ENCODE peak calls at places on chromosomes 3 and 15, in seven cellular contexts. I, D, U, W, G, H and B are unnamed samples.

GRCh38 chr3:108021131-108021530 is 69.7 kb downstream of the CD47 start:
- DNase-seq in I (no peak), D (no peak), U (no peak), W (no peak), G (no peak), H (no peak), B (no peak)

GRCh38 chr3:150414273-150414672 is 6.2 kb downstream of the TSC22D2 start:
- DNase-seq in I (no peak), D (no peak), U (no peak), W (peak; percentile 58), G (peak; percentile 15), H (no peak), B (peak; percentile 43)

GRCh38 chr15:57640935-57641682 is 49.4 kb downstream of the MYZAP start:
- DNase-seq in I (peak; percentile 40), D (peak; percentile 41), U (no peak), W (peak; percentile 60), G (peak; percentile 62), H (no peak), B (peak; percentile 21)

GRCh38 chr3:169607909-169608308 is 55.6 kb downstream of the MECOM start:
- DNase-seq in I (no peak), D (no peak), U (no peak), W (no peak), G (no peak), H (no peak), B (no peak)

GRCh38 chr15:77568960-77569646 is 63.6 kb downstream of the LINGO1 start:
- DNase-seq in I (no peak), D (no peak), U (no peak), W (peak; percentile 56), G (no peak), H (no peak), B (peak; percentile 55)

GRCh38 chr3:10343526-10343925 is 22.6 kb upstream of the SEC13 start:
- DNase-seq in I (no peak), D (no peak), U (no peak), W (no peak), G (no peak), H (no peak), B (no peak)

GRCh38 chr15:79970921-79971434 is at the start of gene BCL2A1:
- DNase-seq in I (peak; percentile 70), D (peak; percentile 82), U (no peak), W (peak; percentile 87), G (peak; percentile 67), H (peak; percentile 17), B (peak; percentile 98)

GRCh38 chr3:171309906-171310359 is 150.3 kb downstream of the TNIK start:
- DNase-seq in I (no peak), D (no peak), U (no peak), W (peak; percentile 88), G (peak; percentile 47), H (no peak), B (peak; percentile 86)

GRCh38 chr3:68666409-68667193 is 265.7 kb downstream of the TAFA4 start:
- DNase-seq in I (no peak), D (no peak), U (no peak), W (no peak), G (no peak), H (no peak), B (peak; percentile 46)

GRCh38 chr3:194806991-194807685 is 121.5 kb downstream of the FAM43A start:
- DNase-seq in I (no peak), D (no peak), U (no peak), W (peak; percentile 76), G (peak; percentile 79), H (no peak), B (peak; percentile 85)

GRCh38 chr15:34292591-34292990 is 45.0 kb downstream of the SLC12A6 start:
- DNase-seq in I (no peak), D (no peak), U (no peak), W (no peak), G (no peak), H (no peak), B (no peak)

GRCh38 chr3:192835818-192836468 is 81.7 kb downstream of the MB21D2 start:
- DNase-seq in I (no peak), D (no peak), U (no peak), W (peak; percentile 91), G (peak; percentile 14), H (no peak), B (peak; percentile 97)

GRCh38 chr15:73265536-73266153 is 103.1 kb downstream of the HCN4 start:
- DNase-seq in I (peak; percentile 72), D (peak; percentile 72), U (no peak), W (peak; percentile 77), G (peak; percentile 49), H (peak; percentile 16), B (peak; percentile 55)

GRCh38 chr15:93307513-93307912 is 218.5 kb upstream of the RGMA start:
- DNase-seq in I (no peak), D (no peak), U (no peak), W (no peak), G (no peak), H (no peak), B (no peak)